ENCODE peak calls at places on chromosomes 6 and 20, in ten cellular contexts. X is MCF 10A; T is esophagus squamous epithelium; A is CD4-positive, alpha-beta T cell; Y is HFFc6; V is A673; M is psoas muscle; P is A549; R is Calu3; Q is ovary. Z is an unnamed sample.

GRCh38 chr6:72976389-72976900 is 248.9 kb downstream of the KHDC1L start:
- DNase-seq in X (no peak), T (no peak), A (no peak), Y (no peak), V (no peak), M (no peak), P (no peak), R (no peak), Q (no peak), Z (no peak)

GRCh38 chr6:73262701-73263569 is at the start of gene KHDC1:
- DNase-seq in X (peak; percentile 27), T (no peak), A (peak; percentile 57), Y (peak; percentile 42), V (peak; percentile 80), M (peak; percentile 65), P (peak; percentile 52), R (peak; percentile 53), Q (peak; percentile 73), Z (peak; percentile 48)

GRCh38 chr6:170221052-170221752 is 69.7 kb downstream of the DLL1 start:
- DNase-seq in X (no peak), T (no peak), A (no peak), Y (no peak), V (no peak), M (no peak), P (peak; percentile 15), R (no peak), Q (peak; percentile 21), Z (no peak)

GRCh38 chr20:37526238-37526838 is 1.3 kb downstream of the BLCAP start:
- DNase-seq in X (peak; percentile 85), T (no peak), A (no peak), Y (peak; percentile 40), V (peak; percentile 90), M (no peak), P (no peak), R (peak; percentile 49), Q (peak; percentile 56), Z (peak; percentile 60)

GRCh38 chr6:141735126-141735525 is 397.6 kb upstream of the GJE1 start:
- DNase-seq in X (no peak), T (no peak), A (no peak), Y (no peak), V (no peak), M (no peak), P (no peak), R (no peak), Q (no peak), Z (no peak)

GRCh38 chr6:136886110-136886509 is 36.0 kb upstream of the SLC35D3 start:
- DNase-seq in X (peak; percentile 57), T (no peak), A (no peak), Y (no peak), V (no peak), M (no peak), P (peak; percentile 1), R (no peak), Q (no peak), Z (peak; percentile 21)

GRCh38 chr20:2402271-2402980 is 21.7 kb downstream of the TGM6 start:
- DNase-seq in X (peak; percentile 55), T (no peak), A (no peak), Y (peak; percentile 68), V (peak; percentile 37), M (no peak), P (peak; percentile 58), R (peak; percentile 16), Q (no peak), Z (peak; percentile 73)

GRCh38 chr6:7188492-7188891 is 80.7 kb downstream of the RREB1 start:
- DNase-seq in X (no peak), T (no peak), A (no peak), Y (no peak), V (no peak), M (no peak), P (no peak), R (no peak), Q (no peak), Z (no peak)

GRCh38 chr6:26457407-26457795 is 354 bp upstream of the BTN2A1 start:
- DNase-seq in X (no peak), T (no peak), A (no peak), Y (no peak), V (no peak), M (peak; percentile 56), P (peak; percentile 10), R (no peak), Q (peak; percentile 43), Z (no peak)

GRCh38 chr6:26454641-26455040 is 3.1 kb upstream of the BTN2A1 start:
- DNase-seq in X (no peak), T (no peak), A (no peak), Y (no peak), V (no peak), M (no peak), P (no peak), R (no peak), Q (no peak), Z (no peak)

GRCh38 chr6:26455357-26455970 is 2.3 kb upstream of the BTN2A1 start:
- DNase-seq in X (no peak), T (no peak), A (no peak), Y (no peak), V (no peak), M (no peak), P (no peak), R (no peak), Q (no peak), Z (no peak)

GRCh38 chr6:26459023-26459810 is 1.5 kb downstream of the BTN2A1 start:
- DNase-seq in X (no peak), T (no peak), A (no peak), Y (no peak), V (no peak), M (no peak), P (no peak), R (no peak), Q (no peak), Z (no peak)

GRCh38 chr6:26457796-26458688 is at the start of gene BTN2A1:
- DNase-seq in X (peak; percentile 94), T (peak; percentile 20), A (peak; percentile 47), Y (peak; percentile 94), V (peak; percentile 96), M (peak; percentile 81), P (peak; percentile 83), R (peak; percentile 78), Q (peak; percentile 66), Z (peak; percentile 96)
- TF ChIP-seq CTCF in X (no peak), T (no peak), A (no peak), Y (peak; percentile 35), V (no peak), M (no peak), P (peak; percentile 8), R (no peak), Q (no peak), Z (no peak)

DNA sequence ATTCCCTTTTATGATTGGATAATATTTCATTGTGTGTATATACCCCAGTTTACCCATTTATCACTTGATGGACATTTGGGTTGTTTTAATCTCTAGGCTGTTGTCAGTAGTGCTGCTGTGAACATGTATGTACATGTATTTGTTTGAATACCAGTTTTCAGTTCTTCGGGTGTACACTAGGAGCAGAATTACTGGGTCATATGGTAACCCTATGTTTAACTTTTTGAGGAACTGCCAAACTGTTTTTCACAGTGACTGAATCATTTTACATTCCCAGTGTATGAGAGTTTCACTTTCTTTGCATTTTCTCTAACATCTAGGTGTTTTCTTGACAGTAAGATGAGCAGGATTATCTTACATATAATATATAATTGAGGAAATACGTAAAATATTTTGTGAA is 44.7 kb upstream of the ADIG start:
- DNase-seq in X (peak; percentile 9), T (no peak), A (no peak), Y (peak; percentile 78), V (no peak), M (no peak), P (no peak), R (no peak), Q (no peak), Z (no peak)
- TF ChIP-seq CTCF in X (no peak), T (peak; percentile 27), A (no peak), Y (peak; percentile 46), V (no peak), M (no peak), P (no peak), R (no peak), Q (no peak), Z (no peak)

GRCh38 chr6:68740828-68741500 is 105.9 kb downstream of the ADGRB3 start:
- DNase-seq in X (no peak), T (no peak), A (no peak), Y (no peak), V (no peak), M (no peak), P (no peak), R (no peak), Q (no peak), Z (no peak)

GRCh38 chr6:68743099-68743498 is 108.0 kb downstream of the ADGRB3 start:
- DNase-seq in X (no peak), T (no peak), A (no peak), Y (no peak), V (no peak), M (no peak), P (no peak), R (no peak), Q (no peak), Z (no peak)

GRCh38 chr6:68741501-68742343 is 106.6 kb downstream of the ADGRB3 start:
- DNase-seq in X (no peak), T (no peak), A (no peak), Y (no peak), V (no peak), M (no peak), P (no peak), R (no peak), Q (no peak), Z (no peak)

GRCh38 chr6:68732423-68732822 is 97.3 kb downstream of the ADGRB3 start:
- DNase-seq in X (no peak), T (no peak), A (no peak), Y (no peak), V (no peak), M (no peak), P (no peak), R (no peak), Q (no peak), Z (no peak)

GRCh38 chr6:68738039-68738438 is 103.0 kb downstream of the ADGRB3 start:
- DNase-seq in X (no peak), T (no peak), A (no peak), Y (no peak), V (no peak), M (no peak), P (no peak), R (no peak), Q (no peak), Z (no peak)
- TF ChIP-seq CTCF in X (no peak), T (no peak), A (no peak), Y (no peak), V (no peak), M (no peak), P (no peak), R (no peak), Q (no peak), Z (no peak)

GRCh38 chr20:21523895-21524294 is 10.0 kb upstream of the NKX2-2 start:
- DNase-seq in X (no peak), T (no peak), A (no peak), Y (no peak), V (no peak), M (no peak), P (no peak), R (no peak), Q (no peak), Z (no peak)

GRCh38 chr20:21527908-21528307 is 14.0 kb upstream of the NKX2-2 start:
- DNase-seq in X (no peak), T (no peak), A (no peak), Y (no peak), V (no peak), M (no peak), P (no peak), R (no peak), Q (no peak), Z (no peak)

GRCh38 chr20:21526776-21527175 is 12.9 kb upstream of the NKX2-2 start:
- DNase-seq in X (no peak), T (no peak), A (no peak), Y (no peak), V (peak; percentile 14), M (no peak), P (no peak), R (no peak), Q (no peak), Z (no peak)

GRCh38 chr20:21529863-21530262 is 16.0 kb upstream of the NKX2-2 start:
- DNase-seq in X (peak; percentile 39), T (no peak), A (no peak), Y (no peak), V (peak; percentile 45), M (no peak), P (no peak), R (no peak), Q (no peak), Z (no peak)

DNA sequence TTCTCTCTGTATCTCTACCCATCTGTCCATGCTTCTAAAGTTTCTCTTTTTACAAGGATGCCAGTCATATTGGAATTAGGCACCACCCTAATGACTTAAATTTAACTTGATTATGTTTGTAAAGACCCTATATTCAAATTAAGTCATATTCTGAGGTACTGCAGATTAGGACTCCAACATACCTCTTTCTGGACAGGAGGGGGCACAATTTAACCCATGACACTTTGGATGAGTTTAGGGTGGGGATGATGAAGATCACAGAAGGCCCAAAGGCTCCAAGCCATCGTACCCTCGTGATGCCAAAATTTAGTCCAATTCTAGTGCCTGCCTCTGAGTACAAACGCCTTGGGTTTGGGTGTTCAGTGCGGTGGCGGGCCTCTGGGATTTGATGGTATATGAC is 15.0 kb upstream of the NKX2-2 start:
- DNase-seq in X (no peak), T (no peak), A (no peak), Y (no peak), V (no peak), M (no peak), P (no peak), R (no peak), Q (no peak), Z (no peak)
- TF ChIP-seq CTCF in X (peak; percentile 14), T (no peak), A (no peak), Y (no peak), V (peak; percentile 32), M (no peak), P (no peak), R (no peak), Q (no peak), Z (no peak)

Z was measured in fibroblast of pulmonary artery.